ENCODE peak calls at places on chromosomes 5 and 9, in four cellular contexts. R, P, O and B are unnamed samples.

GRCh38 chr5:5270958-5271605 is 131.0 kb downstream of the ADAMTS16 start:
- DNase-seq in R (peak; percentile 90), P (peak; percentile 40), O (peak; percentile 81), B (peak; percentile 75)

GRCh38 chr5:98769256-98770157 is 4.0 kb upstream of the RGMB start:
- DNase-seq in R (peak; percentile 75), P (peak; percentile 92), O (peak; percentile 86), B (peak; percentile 80)

GRCh38 chr9:19231126-19232035 is 888 bp downstream of the DENND4C start:
- DNase-seq in R (peak; percentile 56), P (peak; percentile 17), O (no peak), B (peak; percentile 40)

GRCh38 chr9:84893360-84894128 is 224.0 kb downstream of the NTRK2 start:
- DNase-seq in R (no peak), P (no peak), O (no peak), B (no peak)

GRCh38 chr9:37371565-37372464 is 50.7 kb upstream of the GRHPR start:
- DNase-seq in R (no peak), P (peak; percentile 58), O (no peak), B (no peak)

GRCh38 chr9:89871871-89872331 is 267.1 kb downstream of the GADD45G start:
- DNase-seq in R (no peak), P (no peak), O (no peak), B (no peak)

GRCh38 chr9:96222132-96222531 is 79.8 kb downstream of the HSD17B3 start:
- DNase-seq in R (peak; percentile 58), P (no peak), O (no peak), B (peak; percentile 12)

GRCh38 chr5:463301-463700 is 20.3 kb downstream of the EXOC3 start:
- DNase-seq in R (no peak), P (no peak), O (no peak), B (no peak)

GRCh38 chr9:110058304-110058953 is 149.5 kb downstream of the C9orf152 start:
- DNase-seq in R (peak; percentile 92), P (peak; percentile 52), O (peak; percentile 69), B (peak; percentile 61)

GRCh38 chr5:175712681-175713085 is 54.8 kb downstream of the HRH2 start:
- DNase-seq in R (no peak), P (no peak), O (no peak), B (no peak)

GRCh38 chr9:18756712-18757125 is 276.3 kb downstream of the SAXO1 start:
- DNase-seq in R (no peak), P (no peak), O (no peak), B (no peak)

GRCh38 chr9:99356512-99356971 is 134.5 kb downstream of the SEC61B start:
- DNase-seq in R (no peak), P (no peak), O (no peak), B (no peak)

GRCh38 chr5:52856564-52856963 is 68.8 kb downstream of the ITGA1 start:
- DNase-seq in R (no peak), P (peak; percentile 72), O (no peak), B (peak; percentile 62)

GRCh38 chr5:178307266-178308045 is 74.9 kb upstream of the PHYKPL start:
- DNase-seq in R (no peak), P (no peak), O (no peak), B (no peak)

GRCh38 chr9:96854877-96855273 is 561 bp upstream of the ZNF782 start:
- DNase-seq in R (peak; percentile 24), P (no peak), O (no peak), B (no peak)

GRCh38 chr5:135183464-135183863 is 149.4 kb upstream of the PITX1 start:
- DNase-seq in R (no peak), P (no peak), O (no peak), B (no peak)

GRCh38 chr5:31172881-31173280 is 20.6 kb upstream of the CDH6 start:
- DNase-seq in R (no peak), P (no peak), O (no peak), B (no peak)

GRCh38 chr9:87431831-87432230 is 65.8 kb upstream of the DAPK1 start:
- DNase-seq in R (no peak), P (no peak), O (no peak), B (peak; percentile 61)

GRCh38 chr5:56669534-56670483 is 145.5 kb upstream of the MAP3K1 start:
- DNase-seq in R (no peak), P (peak; percentile 12), O (peak; percentile 47), B (peak; percentile 43)

GRCh38 chr9:20591223-20591622 is 31.1 kb downstream of the MLLT3 start:
- DNase-seq in R (no peak), P (peak; percentile 69), O (no peak), B (no peak)

GRCh38 chr5:177455036-177455660 is 8.5 kb downstream of the PRR7 start:
- DNase-seq in R (peak; percentile 90), P (peak; percentile 57), O (peak; percentile 98), B (peak; percentile 70)

GRCh38 chr9:99966720-99967119 is 60.3 kb downstream of the STX17 start:
- DNase-seq in R (peak; percentile 95), P (peak; percentile 33), O (no peak), B (peak; percentile 38)

GRCh38 chr5:54309751-54310432 is 481 bp downstream of the ARL15 start:
- DNase-seq in R (peak; percentile 59), P (peak; percentile 10), O (no peak), B (peak; percentile 59)

GRCh38 chr5:21687621-21688020 is 1165.5 kb downstream of the CDH12 start:
- DNase-seq in R (no peak), P (no peak), O (no peak), B (no peak)

GRCh38 chr5:116998024-116998423 is 423.4 kb upstream of the SEMA6A start:
- DNase-seq in R (no peak), P (no peak), O (no peak), B (no peak)
- H2BK120ac ChIP-seq in R (no peak overlapping the region), P (no peak overlapping the region), O (no peak overlapping the region), B (no peak overlapping the region)

GRCh38 chr5:43105369-43106289 is 15.1 kb upstream of the ZNF131 start:
- DNase-seq in R (peak; percentile 98), P (peak; percentile 96), O (peak; percentile 91), B (peak; percentile 93)
- H3K27ac ChIP-seq in R (no peak overlapping the region), P (peak overlapping the region; percentile 66), O (no peak overlapping the region), B (no peak overlapping the region)

GRCh38 chr5:82584631-82585030 is 306.5 kb upstream of the RPS23 start:
- DNase-seq in R (no peak), P (no peak), O (no peak), B (no peak)
- H2BK120ac ChIP-seq in R (no peak overlapping the region), P (no peak overlapping the region), O (no peak overlapping the region), B (no peak overlapping the region)

GRCh38 chr9:128729766-128730517 is 6.0 kb upstream of the ZDHHC12 start:
- DNase-seq in R (no peak), P (no peak), O (no peak), B (no peak)

GRCh38 chr9:128729302-128729701 is 5.4 kb upstream of the ZDHHC12 start:
- DNase-seq in R (no peak), P (no peak), O (no peak), B (no peak)

GRCh38 chr9:128724744-128725211 is 851 bp upstream of the ZDHHC12 start:
- DNase-seq in R (peak; percentile 96), P (peak; percentile 64), O (peak; percentile 84), B (peak; percentile 79)

GRCh38 chr9:128728298-128728697 is 4.4 kb upstream of the ZDHHC12 start:
- DNase-seq in R (no peak), P (no peak), O (no peak), B (no peak)

GRCh38 chr9:128727626-128728248 is 3.8 kb upstream of the ZDHHC12 start:
- DNase-seq in R (peak; percentile 33), P (no peak), O (no peak), B (no peak)
- H3K27ac ChIP-seq in R (no peak overlapping the region), P (no peak overlapping the region), O (no peak overlapping the region), B (no peak overlapping the region)

GRCh38 chr9:98022447-98022846 is 34.1 kb upstream of the NANS start:
- DNase-seq in R (no peak), P (peak; percentile 71), O (no peak), B (no peak)
- H2BK120ac ChIP-seq in R (no peak overlapping the region), P (peak overlapping the region; percentile 49), O (no peak overlapping the region), B (no peak overlapping the region)

DNA sequence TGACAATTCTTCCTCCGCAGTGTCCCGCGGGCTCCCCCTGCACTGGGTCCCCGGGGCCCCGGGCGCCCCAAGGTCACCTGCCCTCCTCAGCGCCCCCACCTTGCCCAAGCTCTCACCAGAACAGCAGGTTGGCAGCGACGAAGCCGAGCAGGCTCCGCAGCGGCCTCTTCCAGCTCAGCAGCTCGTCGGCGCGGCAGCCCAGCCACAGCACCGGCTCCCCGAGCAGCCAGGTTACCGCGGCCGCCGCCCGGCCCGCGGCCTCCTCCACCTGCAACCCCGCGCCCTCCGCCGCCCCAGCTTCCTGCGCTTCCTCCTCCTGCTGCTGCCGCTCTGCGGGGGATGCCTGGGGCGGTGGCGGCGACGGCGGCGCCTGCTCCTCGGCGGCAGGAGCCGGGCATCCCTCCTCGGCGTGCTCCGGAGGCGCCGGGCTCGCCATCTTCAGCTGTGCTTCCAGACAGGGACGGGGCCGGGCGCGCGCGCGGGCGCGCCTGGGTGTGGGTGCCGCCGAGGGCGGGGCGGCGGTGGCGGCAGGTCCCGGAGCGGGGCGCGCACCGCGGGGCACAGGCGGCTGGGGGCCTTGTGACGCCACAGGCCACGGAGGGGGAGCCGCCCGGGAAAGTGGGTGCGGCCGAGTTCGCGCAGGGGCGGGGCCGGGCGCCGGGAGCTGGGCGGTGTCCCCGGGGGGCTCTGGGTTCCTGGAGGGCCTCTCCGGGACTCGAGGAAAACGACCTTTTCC is at the start of gene RETREG1:
- DNase-seq in R (peak; percentile 53), P (no peak), O (peak; percentile 75), B (peak; percentile 5)
- H3K27ac ChIP-seq in R (no peak within 1 kb of the TSS), P (no peak within 1 kb of the TSS), O (no peak within 1 kb of the TSS), B (no peak within 1 kb of the TSS)

GRCh38 chr9:114229236-114229635 is 73.9 kb downstream of the COL27A1 start:
- DNase-seq in R (peak; percentile 77), P (no peak), O (no peak), B (no peak)
- H2BK120ac ChIP-seq in R (no peak overlapping the region), P (no peak overlapping the region), O (no peak overlapping the region), B (no peak overlapping the region)

GRCh38 chr9:752201-752600 is 89.3 kb upstream of the DMRT1 start:
- DNase-seq in R (no peak), P (peak; percentile 97), O (no peak), B (peak; percentile 95)

GRCh38 chr9:749712-750111 is 91.8 kb upstream of the DMRT1 start:
- DNase-seq in R (no peak), P (no peak), O (no peak), B (no peak)

GRCh38 chr9:750264-750967 is 91.1 kb upstream of the DMRT1 start:
- DNase-seq in R (no peak), P (no peak), O (no peak), B (no peak)

GRCh38 chr9:752681-753200 is 88.8 kb upstream of the DMRT1 start:
- DNase-seq in R (no peak), P (peak; percentile 25), O (no peak), B (peak; percentile 70)

GRCh38 chr9:751137-752051 is 90.1 kb upstream of the DMRT1 start:
- DNase-seq in R (no peak), P (peak; percentile 15), O (no peak), B (no peak)
- H3K27ac ChIP-seq in R (no peak overlapping the region), P (peak overlapping the region; percentile 87), O (no peak overlapping the region), B (peak overlapping the region; percentile 90)